ENCODE peak calls at places on chromosomes 11 and 22, in six cellular contexts. One of them, this sample, is unnamed.

GRCh38 chr11:57213282-57214086 is 23.6 kb downstream of the APLNR start:
- DNase-seq in WTC11: peak; percentile 39
- DNase-seq in endothelial cell of umbilical vein: peak; percentile 87
- DNase-seq in H1: peak; percentile 65
- DNase-seq in A549: no peak
- DNase-seq in HepG2: no peak
- DNase-seq in this sample: no peak

GRCh38 chr11:121476379-121477032 is 23.7 kb upstream of the SORL1-AS1 start:
- DNase-seq in endothelial cell of umbilical vein: no peak
- DNase-seq in HepG2: peak; percentile 83
- DNase-seq in A549: peak; percentile 11
- DNase-seq in H1: no peak
- DNase-seq in WTC11: no peak
- DNase-seq in this sample: no peak

GRCh38 chr22:45942787-45943493 is 34.0 kb downstream of the WNT7B start:
- DNase-seq in H1: no peak
- DNase-seq in endothelial cell of umbilical vein: no peak
- DNase-seq in A549: no peak
- DNase-seq in WTC11: no peak
- DNase-seq in HepG2: no peak
- DNase-seq in this sample: no peak

GRCh38 chr11:15035283-15035682 is 38.1 kb upstream of the CALCB start:
- DNase-seq in endothelial cell of umbilical vein: no peak
- DNase-seq in WTC11: peak; percentile 70
- DNase-seq in HepG2: no peak
- DNase-seq in H1: peak; percentile 71
- DNase-seq in A549: no peak
- DNase-seq in this sample: no peak

GRCh38 chr22:27213291-27213690 is 555.9 kb downstream of the MIAT start:
- DNase-seq in endothelial cell of umbilical vein: no peak
- DNase-seq in H1: no peak
- DNase-seq in A549: no peak
- DNase-seq in WTC11: no peak
- DNase-seq in HepG2: no peak
- DNase-seq in this sample: no peak

GRCh38 chr11:64037027-64037633 is 1.4 kb downstream of the FLRT1 start:
- DNase-seq in H1: no peak
- DNase-seq in endothelial cell of umbilical vein: no peak
- DNase-seq in HepG2: no peak
- DNase-seq in WTC11: no peak
- DNase-seq in A549: no peak
- DNase-seq in this sample: no peak

GRCh38 chr22:27097933-27098332 is 440.5 kb downstream of the MIAT start:
- DNase-seq in HepG2: no peak
- DNase-seq in WTC11: no peak
- DNase-seq in endothelial cell of umbilical vein: no peak
- DNase-seq in A549: no peak
- DNase-seq in H1: no peak
- DNase-seq in this sample: no peak

GRCh38 chr11:72831521-72832300 is 17.5 kb downstream of the ATG16L2 start:
- DNase-seq in HepG2: peak; percentile 63
- DNase-seq in WTC11: peak; percentile 90
- DNase-seq in H1: peak; percentile 90
- DNase-seq in endothelial cell of umbilical vein: peak; percentile 80
- DNase-seq in A549: peak; percentile 77
- DNase-seq in this sample: peak; percentile 80

GRCh38 chr11:39220069-39220468 is 2239.4 kb downstream of the LRRC4C start:
- DNase-seq in HepG2: no peak
- DNase-seq in endothelial cell of umbilical vein: no peak
- DNase-seq in H1: no peak
- DNase-seq in A549: no peak
- DNase-seq in WTC11: no peak
- DNase-seq in this sample: no peak

GRCh38 chr11:123753110-123753509 is 1.2 kb downstream of the OR6X1 start:
- DNase-seq in HepG2: no peak
- DNase-seq in endothelial cell of umbilical vein: no peak
- DNase-seq in WTC11: no peak
- DNase-seq in H1: no peak
- DNase-seq in A549: no peak
- DNase-seq in this sample: no peak

GRCh38 chr11:130798280-130798679 is 118.0 kb downstream of the SNX19 start:
- DNase-seq in A549: peak; percentile 18
- DNase-seq in HepG2: no peak
- DNase-seq in WTC11: no peak
- DNase-seq in endothelial cell of umbilical vein: no peak
- DNase-seq in H1: no peak
- DNase-seq in this sample: no peak

GRCh38 chr11:82995754-82996398 is 75.8 kb downstream of the RAB30 start:
- DNase-seq in A549: no peak
- DNase-seq in endothelial cell of umbilical vein: no peak
- DNase-seq in HepG2: no peak
- DNase-seq in H1: no peak
- DNase-seq in WTC11: no peak
- DNase-seq in this sample: no peak

GRCh38 chr11:86802601-86803051 is 2.3 kb downstream of the PRSS23 start:
- DNase-seq in HepG2: peak; percentile 40
- DNase-seq in WTC11: peak; percentile 25
- DNase-seq in A549: peak; percentile 84
- DNase-seq in endothelial cell of umbilical vein: peak; percentile 80
- DNase-seq in H1: no peak
- DNase-seq in this sample: peak; percentile 25

GRCh38 chr22:23294221-23294620 is 113.9 kb downstream of the BCR start:
- DNase-seq in WTC11: no peak
- DNase-seq in A549: no peak
- DNase-seq in HepG2: no peak
- DNase-seq in endothelial cell of umbilical vein: no peak
- DNase-seq in H1: no peak
- DNase-seq in this sample: no peak

GRCh38 chr11:460331-461199 is 10.5 kb downstream of the PTDSS2 start:
- DNase-seq in A549: peak; percentile 81
- DNase-seq in endothelial cell of umbilical vein: no peak
- DNase-seq in H1: no peak
- DNase-seq in HepG2: no peak
- DNase-seq in WTC11: no peak
- DNase-seq in this sample: peak; percentile 92

GRCh38 chr11:27926469-27926868 is 181.5 kb downstream of the KIF18A start:
- DNase-seq in A549: no peak
- DNase-seq in H1: no peak
- DNase-seq in endothelial cell of umbilical vein: no peak
- DNase-seq in HepG2: no peak
- DNase-seq in WTC11: no peak
- DNase-seq in this sample: no peak

GRCh38 chr11:105367129-105367528 is 227.6 kb upstream of the CARD18 start:
- DNase-seq in H1: no peak
- DNase-seq in HepG2: no peak
- DNase-seq in A549: no peak
- DNase-seq in endothelial cell of umbilical vein: no peak
- DNase-seq in WTC11: no peak
- DNase-seq in this sample: no peak

GRCh38 chr22:41801147-41801819 is 804 bp downstream of the CCDC134 start:
- DNase-seq in A549: no peak
- DNase-seq in H1: no peak
- DNase-seq in endothelial cell of umbilical vein: no peak
- DNase-seq in HepG2: no peak
- DNase-seq in WTC11: no peak
- DNase-seq in this sample: no peak
- TF ChIP-seq JUN in A549: no peak
- TF ChIP-seq JUN in H1: no peak
- TF ChIP-seq JUN in endothelial cell of umbilical vein: no peak
- TF ChIP-seq JUN in HepG2: no peak
- TF ChIP-seq JUN in WTC11: no peak
- TF ChIP-seq JUN in this sample: no peak

DNA sequence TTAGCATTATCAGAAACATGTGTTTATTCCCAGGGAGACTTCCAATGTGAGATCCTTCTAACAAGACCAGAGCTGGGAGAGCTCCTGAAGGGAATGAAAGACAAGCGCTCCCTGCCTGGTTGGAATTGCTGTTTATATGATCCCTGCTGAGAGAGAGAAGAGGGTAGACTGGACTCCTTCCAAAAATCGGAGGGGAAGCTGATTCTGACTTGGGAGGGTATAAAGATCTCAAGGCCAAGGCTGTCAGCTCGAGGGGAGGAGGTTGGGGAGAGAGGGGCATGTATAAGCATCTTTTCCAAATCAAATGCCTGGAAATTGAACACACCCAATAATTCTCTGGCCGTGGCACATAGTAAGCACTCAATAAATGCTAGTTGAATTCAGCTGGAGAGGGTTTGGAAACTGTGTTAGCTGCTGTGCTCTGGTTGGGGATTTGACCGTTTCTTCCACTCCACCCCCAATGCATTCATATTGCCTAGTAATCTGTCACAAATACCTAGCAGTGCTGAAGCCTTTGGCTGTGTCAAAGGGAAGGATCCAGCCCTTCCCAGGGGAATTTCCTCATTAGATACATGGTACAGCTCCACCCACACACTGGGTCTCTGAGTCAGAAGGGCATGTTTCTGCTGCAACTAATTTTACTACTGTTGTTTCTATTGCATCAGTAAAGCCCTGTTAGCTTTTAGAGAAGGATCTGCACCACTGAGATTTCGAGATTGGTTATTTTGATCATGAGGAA is 61.5 kb downstream of the CACNG2 start:
- DNase-seq in A549: peak; percentile 20
- DNase-seq in WTC11: no peak
- DNase-seq in HepG2: no peak
- DNase-seq in H1: no peak
- DNase-seq in endothelial cell of umbilical vein: no peak
- DNase-seq in this sample: no peak
- TF ChIP-seq JUN in A549: no peak
- TF ChIP-seq JUN in WTC11: no peak
- TF ChIP-seq JUN in HepG2: no peak
- TF ChIP-seq JUN in H1: no peak
- TF ChIP-seq JUN in endothelial cell of umbilical vein: no peak
- TF ChIP-seq JUN in this sample: no peak

DNA sequence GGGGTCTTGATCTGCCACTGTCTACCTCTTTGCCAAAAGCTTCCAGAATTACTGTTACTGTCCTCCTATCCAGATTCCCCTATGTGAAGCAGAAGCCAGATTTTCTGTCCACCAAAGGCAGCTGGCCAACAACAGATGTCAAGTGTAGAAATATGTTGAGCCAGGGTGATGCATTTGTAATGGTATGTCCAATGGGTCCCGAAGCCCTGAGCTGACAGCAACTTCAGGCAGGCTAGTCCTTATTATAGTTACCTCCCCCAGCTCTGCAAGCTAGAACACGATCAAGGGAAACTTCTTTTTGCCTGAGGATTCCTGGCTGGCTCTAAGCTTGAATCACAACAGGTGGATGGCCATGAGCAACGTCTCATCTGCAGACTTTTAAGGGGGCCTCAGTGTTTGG is 10.2 kb downstream of the PAMR1 start:
- DNase-seq in HepG2: no peak
- DNase-seq in endothelial cell of umbilical vein: no peak
- DNase-seq in A549: no peak
- DNase-seq in H1: no peak
- DNase-seq in WTC11: no peak
- DNase-seq in this sample: no peak
- TF ChIP-seq JUN in HepG2: no peak
- TF ChIP-seq JUN in endothelial cell of umbilical vein: no peak
- TF ChIP-seq JUN in A549: no peak
- TF ChIP-seq JUN in H1: no peak
- TF ChIP-seq JUN in WTC11: no peak
- TF ChIP-seq JUN in this sample: no peak

GRCh38 chr22:50738649-50739227 is 734 bp downstream of the ACR start:
- DNase-seq in HepG2: no peak
- DNase-seq in WTC11: no peak
- DNase-seq in H1: no peak
- DNase-seq in endothelial cell of umbilical vein: no peak
- DNase-seq in A549: no peak
- DNase-seq in this sample: no peak
- TF ChIP-seq JUN in HepG2: no peak
- TF ChIP-seq JUN in WTC11: no peak
- TF ChIP-seq JUN in H1: no peak
- TF ChIP-seq JUN in endothelial cell of umbilical vein: no peak
- TF ChIP-seq JUN in A549: no peak
- TF ChIP-seq JUN in this sample: no peak

DNA sequence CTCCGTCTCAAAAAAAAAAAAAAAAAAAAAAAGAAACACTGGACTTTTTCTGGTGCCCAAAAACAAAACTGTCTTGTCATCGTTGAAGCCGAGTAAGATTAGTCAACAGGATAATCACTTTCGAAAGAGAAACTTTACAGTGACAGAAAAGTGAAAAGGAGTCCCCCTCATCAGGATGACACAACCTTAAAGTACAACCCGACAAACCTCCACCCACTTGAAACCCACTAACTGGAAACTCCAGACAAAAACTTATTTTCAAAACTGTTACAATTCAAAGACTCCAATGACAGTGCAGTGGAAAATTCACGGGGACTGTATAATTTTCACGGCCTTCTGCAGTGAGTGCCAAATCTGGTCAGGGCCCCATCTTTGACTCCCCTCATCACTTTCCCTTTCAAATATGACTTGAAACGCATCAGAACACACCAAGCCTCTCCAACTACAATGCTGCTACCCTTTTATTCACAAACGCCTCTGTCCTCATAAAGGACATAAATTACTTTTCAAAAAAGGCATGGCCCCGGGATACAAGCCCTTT is 1.2 kb downstream of the DENND5A start:
- DNase-seq in HepG2: peak; percentile 43
- DNase-seq in WTC11: no peak
- DNase-seq in H1: no peak
- DNase-seq in A549: peak; percentile 22
- DNase-seq in endothelial cell of umbilical vein: no peak
- DNase-seq in this sample: peak; percentile 52
- TF ChIP-seq JUN in HepG2: no peak
- TF ChIP-seq JUN in WTC11: no peak
- TF ChIP-seq JUN in H1: no peak
- TF ChIP-seq JUN in A549: no peak
- TF ChIP-seq JUN in endothelial cell of umbilical vein: no peak
- TF ChIP-seq JUN in this sample: no peak

GRCh38 chr22:41327124-41327523 is 25.8 kb downstream of the ZC3H7B start:
- DNase-seq in H1: no peak
- DNase-seq in WTC11: no peak
- DNase-seq in HepG2: no peak
- DNase-seq in A549: no peak
- DNase-seq in endothelial cell of umbilical vein: no peak
- DNase-seq in this sample: no peak
- TF ChIP-seq JUN in H1: no peak
- TF ChIP-seq JUN in WTC11: no peak
- TF ChIP-seq JUN in HepG2: no peak
- TF ChIP-seq JUN in A549: no peak
- TF ChIP-seq JUN in endothelial cell of umbilical vein: no peak
- TF ChIP-seq JUN in this sample: no peak

This sample was measured in K562.